ENCODE peak calls at places on chromosomes 16 and 17, in nine cellular contexts. One of them, this sample, is unnamed.

GRCh38 chr16:86150646-86151371 is 251.8 kb downstream of the IRF8 start:
- DNase-seq in RWPE1: no peak
- DNase-seq in heart left ventricle: no peak
- DNase-seq in PC-3: no peak
- DNase-seq in HFFc6: no peak
- DNase-seq in HL-60: no peak
- DNase-seq in suprapubic skin: no peak
- DNase-seq in cardiac muscle cell: no peak
- DNase-seq in GM12864: no peak
- DNase-seq in this sample: no peak

GRCh38 chr16:88671806-88672205 is 8.9 kb upstream of the MVD start:
- DNase-seq in RWPE1: no peak
- DNase-seq in heart left ventricle: no peak
- DNase-seq in PC-3: no peak
- DNase-seq in HFFc6: no peak
- DNase-seq in HL-60: no peak
- DNase-seq in suprapubic skin: no peak
- DNase-seq in cardiac muscle cell: no peak
- DNase-seq in GM12864: no peak
- DNase-seq in this sample: no peak

GRCh38 chr16:48121276-48121675 is 34.5 kb downstream of the ABCC12 start:
- DNase-seq in RWPE1: no peak
- DNase-seq in heart left ventricle: no peak
- DNase-seq in PC-3: no peak
- DNase-seq in HFFc6: no peak
- DNase-seq in HL-60: no peak
- DNase-seq in suprapubic skin: no peak
- DNase-seq in cardiac muscle cell: no peak
- DNase-seq in GM12864: no peak
- DNase-seq in this sample: no peak

GRCh38 chr16:80719573-80719972 is 84.8 kb downstream of the CDYL2 start:
- DNase-seq in RWPE1: no peak
- DNase-seq in heart left ventricle: no peak
- DNase-seq in PC-3: no peak
- DNase-seq in HFFc6: no peak
- DNase-seq in HL-60: no peak
- DNase-seq in suprapubic skin: no peak
- DNase-seq in cardiac muscle cell: no peak
- DNase-seq in GM12864: no peak
- DNase-seq in this sample: no peak

GRCh38 chr17:57086069-57086930 is 1.3 kb downstream of the AKAP1 start:
- DNase-seq in RWPE1: peak; percentile 67
- DNase-seq in heart left ventricle: no peak
- DNase-seq in PC-3: peak; percentile 59
- DNase-seq in HFFc6: peak; percentile 12
- DNase-seq in HL-60: peak; percentile 45
- DNase-seq in suprapubic skin: peak; percentile 69
- DNase-seq in cardiac muscle cell: no peak
- DNase-seq in GM12864: no peak
- DNase-seq in this sample: no peak

GRCh38 chr16:78535098-78535497 is 435.6 kb downstream of the WWOX start:
- DNase-seq in RWPE1: no peak
- DNase-seq in heart left ventricle: no peak
- DNase-seq in PC-3: no peak
- DNase-seq in HFFc6: no peak
- DNase-seq in HL-60: no peak
- DNase-seq in suprapubic skin: no peak
- DNase-seq in cardiac muscle cell: no peak
- DNase-seq in GM12864: no peak
- DNase-seq in this sample: no peak

GRCh38 chr16:46972429-46972970 is 974 bp downstream of the DNAJA2 start:
- DNase-seq in RWPE1: peak; percentile 59
- DNase-seq in heart left ventricle: no peak
- DNase-seq in PC-3: peak; percentile 30
- DNase-seq in HFFc6: peak; percentile 15
- DNase-seq in HL-60: peak; percentile 13
- DNase-seq in suprapubic skin: no peak
- DNase-seq in cardiac muscle cell: peak; percentile 25
- DNase-seq in GM12864: no peak
- DNase-seq in this sample: no peak

GRCh38 chr16:68798398-68798797 is 44.9 kb upstream of the TANGO6 start:
- DNase-seq in RWPE1: peak; percentile 66
- DNase-seq in heart left ventricle: no peak
- DNase-seq in PC-3: no peak
- DNase-seq in HFFc6: no peak
- DNase-seq in HL-60: no peak
- DNase-seq in suprapubic skin: no peak
- DNase-seq in cardiac muscle cell: no peak
- DNase-seq in GM12864: no peak
- DNase-seq in this sample: no peak

GRCh38 chr17:10380631-10381408 is 8.0 kb upstream of the MYH13 start:
- DNase-seq in RWPE1: no peak
- DNase-seq in heart left ventricle: no peak
- DNase-seq in PC-3: no peak
- DNase-seq in HFFc6: no peak
- DNase-seq in HL-60: no peak
- DNase-seq in suprapubic skin: no peak
- DNase-seq in cardiac muscle cell: peak; percentile 70
- DNase-seq in GM12864: no peak
- DNase-seq in this sample: no peak

GRCh38 chr17:69575346-69575761 is 160.9 kb downstream of the MAP2K6 start:
- DNase-seq in RWPE1: no peak
- DNase-seq in heart left ventricle: no peak
- DNase-seq in PC-3: peak; percentile 97
- DNase-seq in HFFc6: peak; percentile 55
- DNase-seq in HL-60: no peak
- DNase-seq in suprapubic skin: no peak
- DNase-seq in cardiac muscle cell: peak; percentile 87
- DNase-seq in GM12864: no peak
- DNase-seq in this sample: no peak

GRCh38 chr16:14384745-14385144 is 245.3 kb downstream of the PARN start:
- DNase-seq in RWPE1: no peak
- DNase-seq in heart left ventricle: no peak
- DNase-seq in PC-3: no peak
- DNase-seq in HFFc6: no peak
- DNase-seq in HL-60: no peak
- DNase-seq in suprapubic skin: no peak
- DNase-seq in cardiac muscle cell: no peak
- DNase-seq in GM12864: no peak
- DNase-seq in this sample: no peak

GRCh38 chr17:40448639-40449261 is 5.5 kb downstream of the IGFBP4 start:
- DNase-seq in RWPE1: no peak
- DNase-seq in heart left ventricle: no peak
- DNase-seq in PC-3: peak; percentile 15
- DNase-seq in HFFc6: no peak
- DNase-seq in HL-60: no peak
- DNase-seq in suprapubic skin: no peak
- DNase-seq in cardiac muscle cell: no peak
- DNase-seq in GM12864: no peak
- DNase-seq in this sample: no peak

DNA sequence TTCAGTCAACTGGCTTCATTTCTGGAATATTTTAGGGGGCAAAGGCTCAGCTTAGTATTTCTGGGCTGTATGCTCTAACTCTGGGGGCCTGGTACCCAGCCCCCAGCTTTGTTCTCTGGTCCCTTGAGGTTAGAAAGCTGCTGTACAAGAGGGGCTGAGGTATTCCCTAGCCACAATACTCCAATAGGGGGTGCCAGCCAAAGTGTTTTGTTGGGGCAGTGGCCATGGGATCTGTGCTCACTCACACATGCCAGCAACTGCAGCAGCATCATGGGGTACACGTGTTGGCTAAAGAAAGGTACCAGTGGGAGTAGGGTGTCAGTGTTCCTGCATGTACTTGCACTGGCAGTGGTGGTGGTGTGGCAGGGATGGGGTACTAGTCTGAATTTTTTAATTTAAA is 257.3 kb downstream of the CA10 start:
- DNase-seq in RWPE1: no peak
- DNase-seq in heart left ventricle: no peak
- DNase-seq in PC-3: no peak
- DNase-seq in HFFc6: no peak
- DNase-seq in HL-60: no peak
- DNase-seq in suprapubic skin: no peak
- DNase-seq in cardiac muscle cell: no peak
- DNase-seq in GM12864: no peak
- DNase-seq in this sample: no peak
- TF ChIP-seq CTCF in RWPE1: no peak
- TF ChIP-seq CTCF in heart left ventricle: no peak
- TF ChIP-seq CTCF in PC-3: no peak
- TF ChIP-seq CTCF in HFFc6: no peak
- TF ChIP-seq CTCF in HL-60: no peak
- TF ChIP-seq CTCF in suprapubic skin: no peak
- TF ChIP-seq CTCF in cardiac muscle cell: no peak
- TF ChIP-seq CTCF in GM12864: no peak
- TF ChIP-seq CTCF in this sample: no peak

GRCh38 chr17:12342609-12343248 is 322.1 kb downstream of the MAP2K4 start:
- DNase-seq in RWPE1: no peak
- DNase-seq in heart left ventricle: no peak
- DNase-seq in PC-3: peak; percentile 27
- DNase-seq in HFFc6: no peak
- DNase-seq in HL-60: peak; percentile 1
- DNase-seq in suprapubic skin: no peak
- DNase-seq in cardiac muscle cell: peak; percentile 2
- DNase-seq in GM12864: peak; percentile 8
- DNase-seq in this sample: no peak
- TF ChIP-seq CTCF in RWPE1: no peak
- TF ChIP-seq CTCF in heart left ventricle: peak; percentile 21
- TF ChIP-seq CTCF in PC-3: peak; percentile 54
- TF ChIP-seq CTCF in HFFc6: peak; percentile 83
- TF ChIP-seq CTCF in HL-60: peak; percentile 3
- TF ChIP-seq CTCF in suprapubic skin: no peak
- TF ChIP-seq CTCF in cardiac muscle cell: peak; percentile 29
- TF ChIP-seq CTCF in GM12864: peak; percentile 81
- TF ChIP-seq CTCF in this sample: peak; percentile 58

GRCh38 chr17:46751425-46751824 is 67.1 kb downstream of the WNT3 start:
- DNase-seq in RWPE1: no peak
- DNase-seq in heart left ventricle: no peak
- DNase-seq in PC-3: no peak
- DNase-seq in HFFc6: no peak
- DNase-seq in HL-60: no peak
- DNase-seq in suprapubic skin: no peak
- DNase-seq in cardiac muscle cell: no peak
- DNase-seq in GM12864: no peak
- DNase-seq in this sample: no peak
- TF ChIP-seq CTCF in RWPE1: no peak
- TF ChIP-seq CTCF in heart left ventricle: no peak
- TF ChIP-seq CTCF in PC-3: no peak
- TF ChIP-seq CTCF in HFFc6: no peak
- TF ChIP-seq CTCF in HL-60: no peak
- TF ChIP-seq CTCF in suprapubic skin: no peak
- TF ChIP-seq CTCF in cardiac muscle cell: no peak
- TF ChIP-seq CTCF in GM12864: no peak
- TF ChIP-seq CTCF in this sample: no peak

GRCh38 chr17:58172369-58173071 is 5.7 kb downstream of the OR4D2 start:
- DNase-seq in RWPE1: peak; percentile 48
- DNase-seq in heart left ventricle: no peak
- DNase-seq in PC-3: peak; percentile 75
- DNase-seq in HFFc6: no peak
- DNase-seq in HL-60: peak; percentile 41
- DNase-seq in suprapubic skin: no peak
- DNase-seq in cardiac muscle cell: peak; percentile 25
- DNase-seq in GM12864: peak; percentile 10
- DNase-seq in this sample: no peak
- TF ChIP-seq CTCF in RWPE1: peak; percentile 60
- TF ChIP-seq CTCF in heart left ventricle: peak; percentile 8
- TF ChIP-seq CTCF in PC-3: peak; percentile 85
- TF ChIP-seq CTCF in HFFc6: peak; percentile 58
- TF ChIP-seq CTCF in HL-60: peak; percentile 18
- TF ChIP-seq CTCF in suprapubic skin: no peak
- TF ChIP-seq CTCF in cardiac muscle cell: peak; percentile 35
- TF ChIP-seq CTCF in GM12864: peak; percentile 64
- TF ChIP-seq CTCF in this sample: peak; percentile 65

DNA sequence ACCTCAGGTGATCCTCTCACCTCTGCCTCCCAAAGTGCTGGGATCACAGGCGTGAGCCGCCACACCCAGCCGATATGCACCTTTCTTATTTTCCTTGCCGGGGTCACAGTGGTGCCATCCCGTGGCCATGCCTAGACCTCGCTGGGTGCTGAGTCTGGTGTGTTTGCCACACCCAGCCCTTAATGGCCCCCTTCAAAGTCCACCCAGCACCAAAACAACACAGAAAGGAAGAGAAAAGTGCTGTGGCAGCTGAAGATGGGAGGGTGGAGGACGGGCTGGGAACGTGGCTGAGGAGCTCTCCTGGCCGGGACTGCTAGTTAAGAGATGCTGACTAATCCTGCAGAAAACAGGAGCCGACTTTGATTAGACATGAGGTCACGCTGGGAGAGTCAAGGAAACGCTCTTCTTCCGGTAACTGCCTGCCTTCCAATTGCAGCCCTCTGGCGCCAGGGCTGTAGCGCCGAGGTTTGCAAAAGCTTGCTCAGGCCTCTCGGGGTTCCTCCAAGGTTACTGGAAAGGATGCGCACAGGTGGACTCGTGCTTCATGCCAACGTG is 10.9 kb downstream of the SLC43A2 start:
- DNase-seq in RWPE1: peak; percentile 49
- DNase-seq in heart left ventricle: no peak
- DNase-seq in PC-3: no peak
- DNase-seq in HFFc6: no peak
- DNase-seq in HL-60: peak; percentile 18
- DNase-seq in suprapubic skin: no peak
- DNase-seq in cardiac muscle cell: peak; percentile 89
- DNase-seq in GM12864: no peak
- DNase-seq in this sample: no peak
- TF ChIP-seq CTCF in RWPE1: no peak
- TF ChIP-seq CTCF in heart left ventricle: no peak
- TF ChIP-seq CTCF in PC-3: no peak
- TF ChIP-seq CTCF in HFFc6: no peak
- TF ChIP-seq CTCF in HL-60: no peak
- TF ChIP-seq CTCF in suprapubic skin: no peak
- TF ChIP-seq CTCF in cardiac muscle cell: no peak
- TF ChIP-seq CTCF in GM12864: no peak
- TF ChIP-seq CTCF in this sample: no peak

DNA sequence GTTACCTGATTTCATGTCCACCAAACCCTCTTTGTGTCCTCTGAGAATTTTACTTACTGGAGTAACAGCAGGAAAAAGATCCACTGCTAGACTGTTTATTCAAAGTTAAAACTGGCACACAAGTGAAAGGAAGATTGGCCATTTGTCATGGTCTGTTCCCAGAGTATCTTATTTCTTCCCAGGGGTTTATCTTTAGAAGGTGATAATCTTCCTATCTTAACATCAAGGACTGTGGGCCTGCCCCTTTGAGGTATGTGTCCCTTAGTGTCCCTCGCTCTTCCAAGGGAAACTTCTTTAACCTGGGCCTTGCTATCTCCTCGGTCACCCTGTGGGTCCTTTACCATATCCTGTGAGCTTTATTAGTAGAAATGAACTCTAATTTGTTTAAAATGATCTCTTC is 49.7 kb downstream of the ARHGAP44 start:
- DNase-seq in RWPE1: no peak
- DNase-seq in heart left ventricle: no peak
- DNase-seq in PC-3: no peak
- DNase-seq in HFFc6: no peak
- DNase-seq in HL-60: no peak
- DNase-seq in suprapubic skin: no peak
- DNase-seq in cardiac muscle cell: no peak
- DNase-seq in GM12864: no peak
- DNase-seq in this sample: no peak
- TF ChIP-seq CTCF in RWPE1: no peak
- TF ChIP-seq CTCF in heart left ventricle: no peak
- TF ChIP-seq CTCF in PC-3: no peak
- TF ChIP-seq CTCF in HFFc6: no peak
- TF ChIP-seq CTCF in HL-60: no peak
- TF ChIP-seq CTCF in suprapubic skin: no peak
- TF ChIP-seq CTCF in cardiac muscle cell: no peak
- TF ChIP-seq CTCF in GM12864: no peak
- TF ChIP-seq CTCF in this sample: no peak